ENCODE peak calls at places on chromosomes 5 and 9, in seven cellular contexts. R is fibroblast of the aortic adventitia, X is H1, P is cardiac fibroblast, Q is esophagus squamous epithelium, Y is cardiac muscle cell, W is astrocyte of the spinal cord. O is an unnamed sample.

GRCh38 chr5:67331296-67331925 is 134.8 kb upstream of the CD180 start:
- DNase-seq in Q (no peak), R (no peak), X (no peak), Y (no peak), W (peak), P (peak), O (no peak)

GRCh38 chr9:129247285-129248153 is 69.5 kb upstream of the IER5L start:
- DNase-seq in Q (no peak), W (no peak), Y (no peak), X (no peak), P (no peak), R (no peak), O (no peak)

GRCh38 chr5:74304536-74304935 is 336.0 kb downstream of the ENC1 start:
- DNase-seq in X (no peak), Y (no peak), W (no peak), R (no peak), P (no peak), Q (no peak), O (no peak)

GRCh38 chr9:89606567-89607311 is 1.9 kb downstream of the GADD45G start:
- DNase-seq in X (no peak), R (peak), P (peak), Q (no peak), W (no peak), Y (peak), O (peak)

GRCh38 chr9:133690111-133690561 is 48.0 kb downstream of the SARDH start:
- DNase-seq in R (no peak), W (no peak), Q (no peak), P (no peak), X (no peak), Y (peak), O (peak)

GRCh38 chr5:33343661-33344327 is 97.0 kb upstream of the TARS1 start:
- DNase-seq in Y (no peak), X (no peak), R (peak), W (peak), P (peak), Q (no peak), O (no peak)

GRCh38 chr5:369151-369939 is 47.8 kb downstream of the AHRR start:
- DNase-seq in P (peak), R (no peak), W (no peak), Y (no peak), X (peak), Q (no peak), O (no peak)

GRCh38 chr5:39014544-39014943 is 59.7 kb downstream of the RICTOR start:
- DNase-seq in Q (no peak), P (peak), R (peak), X (no peak), W (peak), Y (no peak), O (no peak)

GRCh38 chr9:137089232-137089947 is 2.6 kb downstream of the MAN1B1 start:
- DNase-seq in Q (no peak), R (no peak), Y (no peak), W (no peak), P (no peak), X (no peak), O (no peak)

GRCh38 chr9:128627127-128627715 is 29.4 kb downstream of the DYNC2I2 start:
- DNase-seq in Q (no peak), P (no peak), Y (no peak), X (no peak), R (no peak), W (no peak), O (no peak)

GRCh38 chr5:683619-684481 is 9.3 kb downstream of the TPPP start:
- DNase-seq in Y (no peak), W (no peak), Q (no peak), X (no peak), P (no peak), R (no peak), O (no peak)

GRCh38 chr5:137206030-137206715 is 293.0 kb downstream of the SPOCK1 start:
- DNase-seq in Q (no peak), X (no peak), P (peak), R (peak), Y (peak), W (peak), O (no peak)

GRCh38 chr5:92391-93220 is 638 bp downstream of the PLEKHG4B start:
- DNase-seq in Q (no peak), R (peak), X (no peak), Y (no peak), W (no peak), P (no peak), O (no peak)

GRCh38 chr9:95731876-95732275 is 143.6 kb upstream of the ERCC6L2 start:
- DNase-seq in Y (no peak), P (no peak), W (no peak), X (no peak), R (no peak), Q (no peak), O (no peak)
- TF ChIP-seq CTCF in Y (no peak), P (no peak), W (no peak), X (no peak), R (no peak), Q (no peak), O (no peak)

DNA sequence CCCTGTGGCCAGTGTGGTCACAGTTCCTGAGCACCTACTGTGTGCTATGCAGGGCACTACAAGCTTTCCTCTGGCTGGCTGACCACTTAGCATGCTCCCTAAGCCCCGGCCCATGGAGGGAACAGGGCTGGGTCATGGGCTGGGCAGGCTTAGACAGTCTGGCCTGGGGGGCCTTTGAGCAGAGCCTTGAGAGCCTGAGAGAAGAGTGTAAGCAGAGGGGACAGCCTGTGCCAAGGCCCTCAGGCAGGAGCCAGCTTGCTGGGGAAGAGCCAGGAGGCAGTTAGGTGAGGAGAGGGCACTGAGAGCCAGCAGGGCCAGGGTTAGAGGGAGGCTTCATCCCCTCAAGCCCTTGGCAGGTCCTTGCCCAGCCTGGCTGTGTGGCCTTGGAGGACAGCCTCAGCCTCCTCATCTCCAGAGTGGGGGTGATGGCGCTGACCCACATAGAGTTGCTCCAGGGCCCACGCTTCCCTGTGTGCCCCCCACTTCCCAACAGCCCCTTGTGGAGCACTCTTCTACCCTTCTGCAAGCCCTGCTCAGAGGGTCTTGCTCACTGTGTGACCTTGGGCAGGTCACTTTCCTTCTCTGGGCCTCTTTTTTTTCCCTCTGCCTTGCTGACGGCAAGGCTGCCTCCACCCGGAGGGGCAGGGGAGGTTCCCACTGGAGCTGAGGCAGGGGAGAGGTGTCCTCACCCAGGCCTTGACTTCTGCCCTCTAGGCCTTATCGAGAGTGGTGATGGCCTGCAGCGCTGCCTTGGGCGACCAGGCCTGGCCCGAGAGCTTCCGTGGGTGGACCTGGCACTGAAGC is 107.1 kb downstream of the PHF2 start:
- DNase-seq in X (peak), Q (no peak), R (no peak), P (no peak), W (no peak), Y (no peak), O (no peak)
- TF ChIP-seq CTCF in X (no peak), Q (no peak), R (no peak), P (no peak), W (no peak), Y (no peak), O (no peak)

GRCh38 chr5:178788381-178789085 is 58.1 kb upstream of the ZNF354A start:
- DNase-seq in Y (no peak), W (no peak), X (no peak), Q (no peak), R (no peak), P (no peak), O (no peak)
- TF ChIP-seq CTCF in Y (no peak), W (no peak), X (peak), Q (no peak), R (no peak), P (no peak), O (no peak)

GRCh38 chr5:166086568-166086967 is 2204.9 kb upstream of the WWC1 start:
- DNase-seq in R (no peak), Q (no peak), W (no peak), X (no peak), P (no peak), Y (no peak), O (no peak)

GRCh38 chr5:166088389-166089039 is 2202.9 kb upstream of the WWC1 start:
- DNase-seq in Y (no peak), X (no peak), R (no peak), Q (no peak), W (no peak), P (no peak), O (no peak)

GRCh38 chr5:166083183-166083959 is 2208.1 kb upstream of the WWC1 start:
- DNase-seq in Q (no peak), P (no peak), R (no peak), X (no peak), W (no peak), Y (peak), O (no peak)
- TF ChIP-seq CTCF in Q (no peak), P (no peak), R (no peak), X (no peak), W (no peak), Y (no peak), O (no peak)

DNA sequence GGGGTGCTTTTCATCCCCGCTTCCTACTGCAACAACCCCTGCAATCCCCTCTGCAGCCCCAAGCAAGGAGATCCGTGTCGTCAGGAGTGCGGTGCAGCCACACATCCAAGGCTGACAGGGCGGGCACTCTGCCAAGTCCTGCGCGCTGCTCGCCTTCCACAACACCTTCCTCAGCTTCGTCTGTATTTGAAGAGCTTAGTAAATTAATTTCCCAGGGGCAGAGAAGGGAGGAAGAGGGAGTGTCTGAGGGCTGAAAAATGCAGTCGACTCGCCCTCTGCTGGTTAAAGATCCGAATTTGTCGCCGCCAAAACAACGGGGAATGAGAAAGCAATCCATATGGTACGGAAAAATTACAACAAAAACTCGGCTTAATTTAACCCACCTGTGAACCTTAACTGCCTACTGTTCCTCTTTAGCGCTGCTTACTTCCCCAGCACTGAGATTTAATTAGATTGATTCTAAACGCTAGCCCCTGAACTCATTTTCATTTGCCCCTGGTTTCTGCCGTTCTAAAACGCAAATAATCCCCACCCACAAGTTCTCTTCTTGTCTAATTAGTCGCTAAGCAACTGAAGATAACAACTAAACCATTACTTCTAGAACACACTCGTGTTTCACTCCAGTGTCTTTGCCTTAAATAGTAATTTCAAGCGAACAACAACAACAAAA is 10.9 kb upstream of the PCDHB1 start:
- DNase-seq in X (peak), W (no peak), P (peak), R (no peak), Q (no peak), Y (peak), O (peak)
- TF ChIP-seq CTCF in X (peak), W (no peak), P (peak), R (no peak), Q (peak), Y (peak), O (peak)

DNA sequence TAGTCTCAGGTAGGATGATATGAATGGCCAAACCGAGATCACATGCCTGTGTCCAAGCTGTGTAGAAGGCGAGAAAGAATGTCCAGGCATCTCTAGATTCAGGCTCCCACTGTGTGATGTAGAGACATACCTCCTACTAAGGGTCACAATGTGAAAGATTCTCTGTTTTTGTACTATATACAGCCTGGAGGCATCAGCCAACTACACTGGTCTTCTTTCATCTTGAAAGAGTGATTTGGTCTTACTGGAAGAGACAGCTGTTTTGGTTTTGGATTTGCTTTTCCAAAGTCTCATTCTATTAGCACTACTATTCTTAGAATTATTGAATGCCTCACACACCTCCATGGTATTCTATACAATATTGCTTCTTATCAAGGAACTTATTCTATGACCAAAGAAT is 26.4 kb downstream of the ERCC8 start:
- DNase-seq in W (no peak), P (no peak), Q (no peak), Y (no peak), X (no peak), R (no peak), O (no peak)
- TF ChIP-seq CTCF in W (no peak), P (no peak), Q (no peak), Y (no peak), X (no peak), R (no peak), O (no peak)

DNA sequence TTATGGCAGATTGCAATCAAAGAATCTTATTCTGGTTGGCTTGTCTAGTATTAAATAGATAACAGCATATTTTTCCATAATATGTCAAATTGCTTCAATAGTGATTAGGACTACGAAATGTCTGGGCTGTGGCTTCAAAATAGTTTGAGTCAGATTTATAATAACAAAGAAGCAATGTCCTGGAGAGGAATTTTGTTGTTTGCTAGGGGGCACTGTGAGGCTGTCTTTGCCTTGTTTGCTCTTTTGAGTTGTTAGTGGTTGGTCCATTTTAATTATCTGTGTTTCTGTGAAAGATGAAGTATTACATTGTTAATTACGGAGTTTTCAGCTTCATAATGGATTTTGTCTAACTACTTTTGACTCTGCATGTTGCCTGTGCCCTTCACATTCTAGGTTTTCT is 713.6 kb downstream of the TLE4 start:
- DNase-seq in P (peak), R (no peak), X (no peak), Y (peak), W (peak), Q (no peak), O (no peak)
- TF ChIP-seq CTCF in P (peak), R (no peak), X (no peak), Y (peak), W (peak), Q (no peak), O (no peak)

DNA sequence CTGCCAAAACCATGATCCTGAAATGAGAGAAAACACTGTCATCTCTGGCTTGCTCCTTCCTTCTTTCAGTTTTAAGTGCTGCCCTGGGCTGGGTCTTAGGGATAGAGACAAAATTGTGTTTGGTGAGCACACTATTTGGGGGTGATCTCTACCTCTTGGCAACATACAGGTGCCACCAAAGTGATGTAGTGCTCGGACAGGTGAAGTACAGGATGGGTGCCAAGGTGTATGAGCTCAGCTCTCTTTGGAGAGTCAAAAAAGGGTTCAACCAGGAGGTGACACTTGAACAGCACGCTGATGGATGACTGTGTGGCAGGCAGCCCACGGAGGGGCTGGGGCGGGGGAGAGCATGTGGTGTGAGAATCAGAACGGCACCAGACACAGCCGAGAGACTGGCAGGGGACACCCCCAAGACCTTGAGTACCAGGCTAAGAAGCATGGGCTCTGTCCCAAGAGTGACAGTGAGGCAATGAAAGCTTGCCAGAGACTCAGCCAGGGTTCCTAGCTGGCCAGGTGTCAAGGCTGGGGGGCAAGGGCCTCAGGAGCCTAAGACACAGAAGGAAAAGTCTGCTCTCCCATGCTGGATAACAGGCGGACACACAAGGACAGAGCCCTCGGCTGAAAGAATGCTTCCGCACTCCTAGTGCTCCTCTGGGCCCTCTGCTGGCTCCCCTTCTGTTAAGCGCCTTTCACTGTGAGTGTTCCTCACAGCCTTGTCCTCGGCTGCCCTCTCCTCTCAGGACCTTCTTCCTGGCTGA is 2.5 kb downstream of the NHP2 start:
- DNase-seq in Q (no peak), W (no peak), P (no peak), X (no peak), Y (no peak), R (peak), O (no peak)
- TF ChIP-seq CTCF in Q (no peak), W (no peak), P (no peak), X (no peak), Y (no peak), R (no peak), O (no peak)

GRCh38 chr5:154059583-154059982 is 20.8 kb downstream of the MFAP3 start:
- DNase-seq in X (no peak), W (no peak), R (no peak), Q (no peak), P (no peak), Y (no peak), O (no peak)
- TF ChIP-seq CTCF in X (no peak), W (no peak), R (no peak), Q (no peak), P (no peak), Y (no peak), O (no peak)

O was measured in Calu3.